ENCODE peak calls at places on chromosome 13, in seven cellular contexts. Z is K562, O is brain microvascular endothelial cell, U is psoas muscle, D is dorsolateral prefrontal cortex, H is suprapubic skin, C is transverse colon. Y is an unnamed sample.

GRCh38 chr13:98142427-98143156 is at the start of gene FARP1:
- DNase-seq in H (peak; percentile 74), U (peak; percentile 81), Z (peak; percentile 25), C (peak; percentile 84), D (peak; percentile 33), O (no peak), Y (peak; percentile 91)

GRCh38 chr13:66076417-66076816 is 1153.7 kb downstream of the PCDH9 start:
- DNase-seq in O (peak; percentile 31), C (no peak), H (no peak), Z (peak; percentile 37), U (no peak), D (no peak), Y (no peak)

GRCh38 chr13:111859361-111860105 is 207.4 kb upstream of the SOX1 start:
- DNase-seq in H (no peak), D (no peak), O (no peak), U (no peak), Z (no peak), C (no peak), Y (no peak)

GRCh38 chr13:80337706-80338105 is 3.2 kb downstream of the SPRY2 start:
- DNase-seq in U (no peak), C (no peak), O (no peak), H (no peak), Z (no peak), D (no peak), Y (no peak)

GRCh38 chr13:83780201-83780600 is 102.1 kb downstream of the SLITRK1 start:
- DNase-seq in Z (peak; percentile 3), C (no peak), D (no peak), H (no peak), U (no peak), O (peak; percentile 47), Y (peak; percentile 28)

GRCh38 chr13:108033800-108034707 is 181.3 kb downstream of the LIG4 start:
- DNase-seq in O (no peak), H (no peak), C (no peak), Z (no peak), U (no peak), D (no peak), Y (no peak)

GRCh38 chr13:42985312-42986175 is 6.5 kb downstream of the EPSTI1 start:
- DNase-seq in C (peak; percentile 81), U (no peak), O (no peak), H (no peak), D (no peak), Z (no peak), Y (peak; percentile 76)

GRCh38 chr13:43567608-43568007 is 219.2 kb downstream of the ENOX1 start:
- DNase-seq in U (no peak), Z (no peak), D (no peak), C (no peak), H (no peak), O (no peak), Y (no peak)

GRCh38 chr13:93775507-93776108 is 549.0 kb downstream of the GPC6 start:
- DNase-seq in H (no peak), O (peak; percentile 50), C (no peak), U (no peak), D (no peak), Z (no peak), Y (no peak)

GRCh38 chr13:77544365-77544764 is 8.9 kb downstream of the SCEL start:
- DNase-seq in C (peak; percentile 8), D (peak; percentile 18), O (peak; percentile 46), Z (no peak), U (peak; percentile 67), H (no peak), Y (peak; percentile 77)

GRCh38 chr13:93066187-93066586 is 160.4 kb upstream of the GPC6 start:
- DNase-seq in C (no peak), D (no peak), U (no peak), O (peak; percentile 89), Z (no peak), H (no peak), Y (no peak)

GRCh38 chr13:50126378-50127016 is 111.3 kb downstream of the KCNRG start:
- DNase-seq in Z (peak; percentile 47), O (no peak), D (no peak), H (no peak), U (peak; percentile 56), C (peak; percentile 53), Y (peak; percentile 68)
- H3K27ac ChIP-seq in Z (peak overlapping the region; percentile 90), O (no peak overlapping the region), D (peak overlapping the region; percentile 100), H (peak overlapping the region; percentile 100), U (peak overlapping the region; percentile 100), C (peak overlapping the region; percentile 99), Y (peak overlapping the region; percentile 98)

GRCh38 chr13:74017301-74018092 is 116.7 kb downstream of the KLF12 start:
- DNase-seq in U (no peak), Z (no peak), D (no peak), C (no peak), O (no peak), H (no peak), Y (no peak)
- H3K27ac ChIP-seq in U (no peak overlapping the region), Z (no peak overlapping the region), D (no peak overlapping the region), C (no peak overlapping the region), O (no peak overlapping the region), H (no peak overlapping the region), Y (no peak overlapping the region)

GRCh38 chr13:41563501-41564001 is 106.2 kb downstream of the RGCC start:
- DNase-seq in C (no peak), O (peak; percentile 64), H (no peak), Z (no peak), U (no peak), D (no peak), Y (no peak)

GRCh38 chr13:41562541-41563178 is 105.3 kb downstream of the RGCC start:
- DNase-seq in O (no peak), Z (no peak), H (no peak), C (no peak), D (no peak), U (no peak), Y (no peak)

GRCh38 chr13:41558781-41559560 is 101.6 kb downstream of the RGCC start:
- DNase-seq in H (no peak), U (no peak), O (no peak), C (no peak), Z (no peak), D (no peak), Y (no peak)

GRCh38 chr13:41562083-41562482 is 104.7 kb downstream of the RGCC start:
- DNase-seq in U (peak; percentile 80), D (peak; percentile 43), C (peak; percentile 31), H (no peak), O (peak; percentile 95), Z (no peak), Y (no peak)

GRCh38 chr13:41561179-41561578 is 103.8 kb downstream of the RGCC start:
- DNase-seq in O (no peak), Z (no peak), U (no peak), C (no peak), H (no peak), D (no peak), Y (no peak)
- H3K27ac ChIP-seq in O (no peak overlapping the region), Z (no peak overlapping the region), U (no peak overlapping the region), C (peak overlapping the region; percentile 26), H (peak overlapping the region; percentile 8), D (peak overlapping the region; percentile 100), Y (no peak overlapping the region)

DNA sequence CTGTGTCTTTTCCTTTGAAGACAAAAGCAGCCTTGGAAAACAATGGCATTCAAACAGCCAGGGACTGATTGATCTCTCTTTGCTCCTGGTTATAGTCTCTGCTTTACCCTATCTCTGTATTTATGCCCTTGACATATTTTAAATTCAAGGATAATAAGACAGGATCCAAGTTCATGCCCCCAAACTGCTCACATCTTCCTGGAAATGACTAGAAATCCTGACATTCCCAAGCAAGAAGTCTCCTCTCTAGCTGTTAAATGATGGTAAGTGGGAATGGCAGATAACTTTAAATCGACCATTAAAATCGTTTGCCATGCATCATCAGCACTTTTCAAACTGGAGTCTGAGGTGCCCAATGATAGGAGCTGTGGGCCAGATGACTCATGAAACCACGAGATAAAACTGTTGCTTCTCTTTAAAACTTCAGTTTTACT is 435.6 kb downstream of the FOXO1 start:
- DNase-seq in U (no peak), Z (no peak), H (no peak), O (peak; percentile 68), D (no peak), C (no peak), Y (no peak)
- H3K27ac ChIP-seq in U (no peak overlapping the region), Z (no peak overlapping the region), H (peak overlapping the region; percentile 2), O (peak overlapping the region; percentile 7), D (no peak overlapping the region), C (no peak overlapping the region), Y (no peak overlapping the region)

DNA sequence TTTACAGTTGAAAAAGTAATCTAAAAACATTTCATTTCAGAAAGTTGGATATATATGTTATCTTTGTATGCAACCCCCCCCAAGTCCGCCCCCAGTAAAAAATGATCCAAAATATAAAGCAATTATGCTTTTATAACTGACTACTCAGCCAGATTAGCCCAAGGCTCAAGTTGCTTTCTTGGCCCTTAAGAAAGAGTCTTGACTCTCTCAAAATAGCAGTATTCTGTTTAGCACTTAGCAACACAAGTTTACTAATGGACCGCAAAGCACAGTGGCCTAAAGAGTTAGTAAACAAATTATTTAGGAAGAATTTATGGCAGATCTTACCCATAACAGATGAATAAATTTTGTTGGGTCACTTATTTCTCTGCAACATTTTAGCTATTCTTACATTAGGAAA is 86.9 kb downstream of the ELF1 start:
- DNase-seq in O (no peak), Z (no peak), H (no peak), U (no peak), C (no peak), D (no peak), Y (no peak)
- H3K27ac ChIP-seq in O (no peak overlapping the region), Z (no peak overlapping the region), H (no peak overlapping the region), U (no peak overlapping the region), C (no peak overlapping the region), D (no peak overlapping the region), Y (no peak overlapping the region)

GRCh38 chr13:76516013-76516412 is 370.2 kb downstream of the KCTD12 start:
- DNase-seq in H (no peak), D (no peak), C (no peak), O (peak; percentile 92), Z (no peak), U (no peak), Y (no peak)

GRCh38 chr13:76512676-76513277 is 373.4 kb downstream of the KCTD12 start:
- DNase-seq in D (no peak), O (peak; percentile 92), Z (no peak), U (no peak), C (no peak), H (no peak), Y (no peak)
- H3K27ac ChIP-seq in D (no peak overlapping the region), O (peak overlapping the region; percentile 80), Z (no peak overlapping the region), U (no peak overlapping the region), C (no peak overlapping the region), H (no peak overlapping the region), Y (no peak overlapping the region)

GRCh38 chr13:45162194-45162593 is 38.7 kb downstream of the KCTD4 start:
- DNase-seq in D (no peak), C (no peak), Z (no peak), O (no peak), U (no peak), H (no peak), Y (no peak)
- H3K27ac ChIP-seq in D (no peak overlapping the region), C (peak overlapping the region; percentile 50), Z (no peak overlapping the region), O (peak overlapping the region; percentile 57), U (no peak overlapping the region), H (no peak overlapping the region), Y (peak overlapping the region; percentile 21)

Y was measured in kidney.